ENCODE peak calls at places on chromosomes 4 and X, in eight cellular contexts. H is activated naive CD4-positive, alpha-beta T cell; U is fibroblast of lung; Y is AG04450; I is mucosa of gallbladder; S is sciatic nerve; B is heart left ventricle; L is H7. Q is an unnamed sample.

GRCh38 chrX:41334866-41335589 is 1.1 kb downstream of the DDX3X start:
- DNase-seq in H (peak; percentile 3), U (peak; percentile 61), Y (no peak), I (peak; percentile 65), S (peak; percentile 86), B (peak; percentile 79), L (no peak), Q (peak; percentile 43)

GRCh38 chr4:177185579-177185978 is 124.1 kb upstream of the NEIL3 start:
- DNase-seq in H (no peak), U (peak; percentile 4), Y (no peak), I (no peak), S (no peak), B (no peak), L (no peak), Q (no peak)

GRCh38 chr4:152281211-152281610 is 254.7 kb downstream of the FBXW7 start:
- DNase-seq in H (no peak), U (no peak), Y (no peak), I (no peak), S (no peak), B (no peak), L (no peak), Q (no peak)

GRCh38 chr4:26762650-26763049 is 98.0 kb upstream of the STIM2 start:
- DNase-seq in H (no peak), U (peak; percentile 27), Y (no peak), I (no peak), S (no peak), B (no peak), L (no peak), Q (no peak)

GRCh38 chr4:55018521-55018920 is 106.9 kb downstream of the KDR start:
- DNase-seq in H (no peak), U (no peak), Y (no peak), I (no peak), S (no peak), B (no peak), L (no peak), Q (no peak)

GRCh38 chr4:140556372-140557085 is 12.2 kb downstream of the UCP1 start:
- DNase-seq in H (no peak), U (no peak), Y (no peak), I (no peak), S (no peak), B (no peak), L (no peak), Q (peak; percentile 77)

GRCh38 chr4:89069481-89069880 is 12.5 kb upstream of the FAM13A start:
- DNase-seq in H (no peak), U (no peak), Y (no peak), I (no peak), S (no peak), B (no peak), L (no peak), Q (peak; percentile 8)

GRCh38 chr4:166724369-166724768 is 509.9 kb downstream of the SPOCK3 start:
- DNase-seq in H (no peak), U (no peak), Y (no peak), I (no peak), S (no peak), B (no peak), L (no peak), Q (no peak)

GRCh38 chr4:17447675-17448298 is 64.1 kb downstream of the QDPR start:
- DNase-seq in H (no peak), U (peak; percentile 77), Y (peak; percentile 50), I (peak; percentile 77), S (no peak), B (no peak), L (peak; percentile 54), Q (peak; percentile 66)

GRCh38 chr4:176185068-176185467 is 10.3 kb downstream of the SPATA4 start:
- DNase-seq in H (no peak), U (peak; percentile 76), Y (peak; percentile 48), I (no peak), S (no peak), B (no peak), L (no peak), Q (no peak)

GRCh38 chr4:143668930-143669553 is 31.4 kb downstream of the FREM3 start:
- DNase-seq in H (no peak), U (no peak), Y (no peak), I (no peak), S (no peak), B (no peak), L (no peak), Q (peak; percentile 29)

GRCh38 chrX:115487608-115488007 is 73.4 kb upstream of the PLS3 start:
- DNase-seq in H (no peak), U (no peak), Y (no peak), I (no peak), S (no peak), B (no peak), L (no peak), Q (no peak)

GRCh38 chr4:111510535-111510934 is 634.7 kb upstream of the FAM241A start:
- DNase-seq in H (no peak), U (peak; percentile 84), Y (no peak), I (no peak), S (no peak), B (no peak), L (no peak), Q (no peak)

GRCh38 chrX:137930562-137930961 is 364.6 kb downstream of the ZIC3 start:
- DNase-seq in H (no peak), U (no peak), Y (no peak), I (no peak), S (no peak), B (no peak), L (peak; percentile 24), Q (no peak)

GRCh38 chrX:69236641-69237040 is 71.4 kb upstream of the PJA1 start:
- DNase-seq in H (no peak), U (no peak), Y (no peak), I (no peak), S (no peak), B (no peak), L (no peak), Q (no peak)

GRCh38 chr4:38308728-38309315 is 348.6 kb downstream of the PTTG2 start:
- DNase-seq in H (no peak), U (peak; percentile 78), Y (no peak), I (no peak), S (no peak), B (no peak), L (no peak), Q (no peak)

GRCh38 chrX:31420711-31421151 is 348.9 kb upstream of the FTHL17 start:
- DNase-seq in H (no peak), U (no peak), Y (no peak), I (no peak), S (no peak), B (no peak), L (no peak), Q (peak; percentile 0)

GRCh38 chrX:108019382-108019857 is 25.4 kb upstream of the VSIG1 start:
- DNase-seq in H (no peak), U (no peak), Y (no peak), I (no peak), S (no peak), B (no peak), L (no peak), Q (no peak)

GRCh38 chr4:1446502-1447153 is 40.4 kb upstream of the NKX1-1 start:
- DNase-seq in H (no peak), U (no peak), Y (no peak), I (no peak), S (peak; percentile 54), B (no peak), L (peak; percentile 30), Q (no peak)

GRCh38 chrX:54357414-54358377 is at the start of gene WNK3:
- DNase-seq in H (no peak), U (peak; percentile 78), Y (peak; percentile 27), I (peak; percentile 78), S (peak; percentile 85), B (peak; percentile 81), L (peak; percentile 91), Q (peak; percentile 25)

GRCh38 chr4:610411-611261 is 14.7 kb upstream of the PDE6B start:
- DNase-seq in H (no peak), U (peak; percentile 48), Y (peak; percentile 10), I (peak; percentile 53), S (peak; percentile 40), B (no peak), L (peak; percentile 53), Q (no peak)

GRCh38 chrX:136635235-136635634 is 12.7 kb upstream of the CD40LG start:
- DNase-seq in H (no peak), U (no peak), Y (no peak), I (no peak), S (no peak), B (no peak), L (no peak), Q (peak; percentile 6)

GRCh38 chr4:40020221-40020620 is 36.4 kb upstream of the N4BP2 start:
- DNase-seq in H (no peak), U (no peak), Y (no peak), I (no peak), S (no peak), B (no peak), L (no peak), Q (no peak)